ENCODE peak calls at places on chromosomes 11 and 22, in eight cellular contexts. One of them, this sample, is unnamed.

GRCh38 chr11:13884159-13884799 is 78.2 kb upstream of the SPON1 start:
- ATAC-seq in upper lobe of left lung: no peak
- ATAC-seq in HepG2: no peak
- ATAC-seq in K562: peak
- ATAC-seq in GM12878: no peak
- ATAC-seq in Panc1: no peak
- ATAC-seq in HCT116: peak
- ATAC-seq in GM23338: no peak
- ATAC-seq in this sample: no peak

GRCh38 chr11:8332196-8332595 is 68.5 kb upstream of the LMO1 start:
- ATAC-seq in HepG2: no peak
- ATAC-seq in K562: no peak
- ATAC-seq in GM23338: no peak
- ATAC-seq in Panc1: no peak
- ATAC-seq in GM12878: no peak
- ATAC-seq in HCT116: no peak
- ATAC-seq in upper lobe of left lung: peak
- ATAC-seq in this sample: no peak

GRCh38 chr11:10488581-10489443 is 33.7 kb downstream of the AMPD3 start:
- ATAC-seq in Panc1: no peak
- ATAC-seq in HCT116: peak
- ATAC-seq in upper lobe of left lung: no peak
- ATAC-seq in GM12878: peak
- ATAC-seq in K562: no peak
- ATAC-seq in HepG2: no peak
- ATAC-seq in GM23338: no peak
- ATAC-seq in this sample: no peak

GRCh38 chr11:32511926-32512325 is 71.7 kb upstream of the EIF3M start:
- ATAC-seq in GM23338: no peak
- ATAC-seq in HCT116: no peak
- ATAC-seq in Panc1: peak
- ATAC-seq in GM12878: no peak
- ATAC-seq in upper lobe of left lung: no peak
- ATAC-seq in K562: no peak
- ATAC-seq in HepG2: no peak
- ATAC-seq in this sample: no peak

GRCh38 chr22:47175151-47175760 is 412.8 kb downstream of the TBC1D22A start:
- ATAC-seq in GM12878: no peak
- ATAC-seq in upper lobe of left lung: peak
- ATAC-seq in Panc1: no peak
- ATAC-seq in K562: no peak
- ATAC-seq in HepG2: no peak
- ATAC-seq in GM23338: no peak
- ATAC-seq in HCT116: no peak
- ATAC-seq in this sample: peak

GRCh38 chr11:1931791-1932480 is 12.4 kb downstream of the TNNT3 start:
- ATAC-seq in upper lobe of left lung: no peak
- ATAC-seq in Panc1: no peak
- ATAC-seq in GM23338: no peak
- ATAC-seq in HCT116: no peak
- ATAC-seq in K562: no peak
- ATAC-seq in HepG2: no peak
- ATAC-seq in GM12878: no peak
- ATAC-seq in this sample: no peak

GRCh38 chr11:68380786-68381622 is 68.6 kb downstream of the LRP5 start:
- ATAC-seq in upper lobe of left lung: no peak
- ATAC-seq in K562: no peak
- ATAC-seq in HCT116: no peak
- ATAC-seq in HepG2: peak
- ATAC-seq in GM23338: no peak
- ATAC-seq in Panc1: peak
- ATAC-seq in GM12878: peak
- ATAC-seq in this sample: peak

GRCh38 chr22:27308513-27308912 is 493.0 kb downstream of the MN1 start:
- ATAC-seq in GM12878: no peak
- ATAC-seq in HepG2: no peak
- ATAC-seq in K562: no peak
- ATAC-seq in Panc1: no peak
- ATAC-seq in upper lobe of left lung: no peak
- ATAC-seq in HCT116: no peak
- ATAC-seq in GM23338: no peak
- ATAC-seq in this sample: no peak

GRCh38 chr11:70378506-70379134 is 19.7 kb upstream of the CTTN start:
- ATAC-seq in HepG2: peak
- ATAC-seq in Panc1: peak
- ATAC-seq in HCT116: peak
- ATAC-seq in upper lobe of left lung: no peak
- ATAC-seq in GM23338: peak
- ATAC-seq in K562: peak
- ATAC-seq in GM12878: no peak
- ATAC-seq in this sample: no peak

GRCh38 chr11:61009392-61010275 is 38.2 kb downstream of the CD6 start:
- ATAC-seq in Panc1: no peak
- ATAC-seq in K562: no peak
- ATAC-seq in upper lobe of left lung: no peak
- ATAC-seq in GM12878: no peak
- ATAC-seq in GM23338: no peak
- ATAC-seq in HCT116: no peak
- ATAC-seq in HepG2: peak
- ATAC-seq in this sample: no peak

GRCh38 chr22:27139935-27140493 is 482.6 kb downstream of the MIAT start:
- ATAC-seq in HepG2: no peak
- ATAC-seq in HCT116: no peak
- ATAC-seq in GM23338: no peak
- ATAC-seq in Panc1: no peak
- ATAC-seq in GM12878: no peak
- ATAC-seq in upper lobe of left lung: no peak
- ATAC-seq in K562: no peak
- ATAC-seq in this sample: peak

GRCh38 chr11:44853674-44854073 is 97.0 kb downstream of the TP53I11 start:
- ATAC-seq in HCT116: no peak
- ATAC-seq in Panc1: no peak
- ATAC-seq in GM12878: no peak
- ATAC-seq in HepG2: no peak
- ATAC-seq in GM23338: no peak
- ATAC-seq in upper lobe of left lung: no peak
- ATAC-seq in K562: no peak
- ATAC-seq in this sample: no peak

GRCh38 chr11:71914617-71915189 is 13.7 kb downstream of the XNDC1N start:
- ATAC-seq in HepG2: no peak
- ATAC-seq in GM23338: no peak
- ATAC-seq in HCT116: no peak
- ATAC-seq in GM12878: no peak
- ATAC-seq in K562: no peak
- ATAC-seq in upper lobe of left lung: no peak
- ATAC-seq in Panc1: no peak
- ATAC-seq in this sample: no peak

GRCh38 chr22:39634530-39635399 is 64.2 kb downstream of the CACNA1I start:
- ATAC-seq in GM23338: no peak
- ATAC-seq in HepG2: no peak
- ATAC-seq in K562: peak
- ATAC-seq in GM12878: no peak
- ATAC-seq in Panc1: peak
- ATAC-seq in HCT116: peak
- ATAC-seq in upper lobe of left lung: no peak
- ATAC-seq in this sample: no peak

GRCh38 chr11:110951609-110952008 is 239.4 kb upstream of the ARHGAP20 start:
- ATAC-seq in HepG2: no peak
- ATAC-seq in GM12878: peak
- ATAC-seq in K562: no peak
- ATAC-seq in GM23338: no peak
- ATAC-seq in upper lobe of left lung: no peak
- ATAC-seq in Panc1: no peak
- ATAC-seq in HCT116: no peak
- ATAC-seq in this sample: peak

GRCh38 chr11:34890812-34891211 is 25.4 kb downstream of the APIP start:
- ATAC-seq in GM23338: no peak
- ATAC-seq in HCT116: peak
- ATAC-seq in upper lobe of left lung: peak
- ATAC-seq in GM12878: peak
- ATAC-seq in K562: peak
- ATAC-seq in Panc1: peak
- ATAC-seq in HepG2: no peak
- ATAC-seq in this sample: no peak

GRCh38 chr11:96075532-96075959 is 151.6 kb upstream of the MTMR2 start:
- ATAC-seq in GM23338: no peak
- ATAC-seq in Panc1: no peak
- ATAC-seq in GM12878: peak
- ATAC-seq in HepG2: no peak
- ATAC-seq in upper lobe of left lung: no peak
- ATAC-seq in K562: no peak
- ATAC-seq in HCT116: no peak
- ATAC-seq in this sample: no peak

GRCh38 chr11:16881766-16882165 is 132.4 kb downstream of the PLEKHA7 start:
- ATAC-seq in Panc1: no peak
- ATAC-seq in K562: no peak
- ATAC-seq in GM23338: no peak
- ATAC-seq in upper lobe of left lung: no peak
- ATAC-seq in HepG2: no peak
- ATAC-seq in HCT116: no peak
- ATAC-seq in GM12878: peak
- ATAC-seq in this sample: no peak

GRCh38 chr11:79160786-79161403 is 279.9 kb downstream of the TENM4 start:
- ATAC-seq in HepG2: no peak
- ATAC-seq in GM23338: no peak
- ATAC-seq in upper lobe of left lung: no peak
- ATAC-seq in K562: no peak
- ATAC-seq in GM12878: peak
- ATAC-seq in HCT116: peak
- ATAC-seq in Panc1: no peak
- ATAC-seq in this sample: no peak
- TF ChIP-seq POLR2AphosphoS5 in HepG2: no peak
- TF ChIP-seq POLR2AphosphoS5 in GM23338: no peak
- TF ChIP-seq POLR2AphosphoS5 in upper lobe of left lung: no peak
- TF ChIP-seq POLR2AphosphoS5 in K562: no peak
- TF ChIP-seq POLR2AphosphoS5 in GM12878: no peak
- TF ChIP-seq POLR2AphosphoS5 in HCT116: no peak
- TF ChIP-seq POLR2AphosphoS5 in Panc1: no peak
- TF ChIP-seq POLR2AphosphoS5 in this sample: no peak

GRCh38 chr11:134153147-134153905 is 70.4 kb downstream of the NCAPD3 start:
- ATAC-seq in GM23338: no peak
- ATAC-seq in K562: no peak
- ATAC-seq in upper lobe of left lung: no peak
- ATAC-seq in Panc1: peak
- ATAC-seq in GM12878: no peak
- ATAC-seq in HepG2: no peak
- ATAC-seq in HCT116: no peak
- ATAC-seq in this sample: no peak
- TF ChIP-seq POLR2AphosphoS5 in GM23338: no peak
- TF ChIP-seq POLR2AphosphoS5 in K562: no peak
- TF ChIP-seq POLR2AphosphoS5 in upper lobe of left lung: no peak
- TF ChIP-seq POLR2AphosphoS5 in Panc1: no peak
- TF ChIP-seq POLR2AphosphoS5 in GM12878: no peak
- TF ChIP-seq POLR2AphosphoS5 in HepG2: no peak
- TF ChIP-seq POLR2AphosphoS5 in HCT116: no peak
- TF ChIP-seq POLR2AphosphoS5 in this sample: no peak

GRCh38 chr11:114060402-114061052 is 1.0 kb downstream of the ZBTB16 start:
- ATAC-seq in HepG2: peak
- ATAC-seq in GM23338: peak
- ATAC-seq in HCT116: no peak
- ATAC-seq in Panc1: peak
- ATAC-seq in upper lobe of left lung: peak
- ATAC-seq in K562: peak
- ATAC-seq in GM12878: no peak
- ATAC-seq in this sample: no peak
- TF ChIP-seq POLR2AphosphoS5 in HepG2: no peak
- TF ChIP-seq POLR2AphosphoS5 in GM23338: no peak
- TF ChIP-seq POLR2AphosphoS5 in HCT116: no peak
- TF ChIP-seq POLR2AphosphoS5 in Panc1: no peak
- TF ChIP-seq POLR2AphosphoS5 in upper lobe of left lung: peak
- TF ChIP-seq POLR2AphosphoS5 in K562: no peak
- TF ChIP-seq POLR2AphosphoS5 in GM12878: no peak
- TF ChIP-seq POLR2AphosphoS5 in this sample: peak

GRCh38 chr11:2963112-2963754 is 28.9 kb downstream of the NAP1L4 start:
- ATAC-seq in upper lobe of left lung: no peak
- ATAC-seq in GM12878: no peak
- ATAC-seq in HepG2: peak
- ATAC-seq in Panc1: no peak
- ATAC-seq in HCT116: no peak
- ATAC-seq in GM23338: no peak
- ATAC-seq in K562: no peak
- ATAC-seq in this sample: no peak

GRCh38 chr11:2974272-2974671 is 17.9 kb downstream of the NAP1L4 start:
- ATAC-seq in GM12878: no peak
- ATAC-seq in Panc1: no peak
- ATAC-seq in upper lobe of left lung: no peak
- ATAC-seq in K562: no peak
- ATAC-seq in HCT116: no peak
- ATAC-seq in HepG2: no peak
- ATAC-seq in GM23338: no peak
- ATAC-seq in this sample: no peak

GRCh38 chr11:2964782-2965181 is 27.3 kb downstream of the NAP1L4 start:
- ATAC-seq in upper lobe of left lung: no peak
- ATAC-seq in K562: no peak
- ATAC-seq in GM12878: no peak
- ATAC-seq in Panc1: no peak
- ATAC-seq in HCT116: no peak
- ATAC-seq in GM23338: no peak
- ATAC-seq in HepG2: no peak
- ATAC-seq in this sample: no peak

GRCh38 chr11:2968501-2968900 is 23.6 kb downstream of the NAP1L4 start:
- ATAC-seq in HepG2: no peak
- ATAC-seq in upper lobe of left lung: no peak
- ATAC-seq in GM12878: no peak
- ATAC-seq in Panc1: no peak
- ATAC-seq in HCT116: no peak
- ATAC-seq in K562: no peak
- ATAC-seq in GM23338: no peak
- ATAC-seq in this sample: no peak
- TF ChIP-seq POLR2AphosphoS5 in HepG2: no peak
- TF ChIP-seq POLR2AphosphoS5 in upper lobe of left lung: no peak
- TF ChIP-seq POLR2AphosphoS5 in GM12878: no peak
- TF ChIP-seq POLR2AphosphoS5 in Panc1: no peak
- TF ChIP-seq POLR2AphosphoS5 in HCT116: no peak
- TF ChIP-seq POLR2AphosphoS5 in K562: no peak
- TF ChIP-seq POLR2AphosphoS5 in GM23338: no peak
- TF ChIP-seq POLR2AphosphoS5 in this sample: no peak

DNA sequence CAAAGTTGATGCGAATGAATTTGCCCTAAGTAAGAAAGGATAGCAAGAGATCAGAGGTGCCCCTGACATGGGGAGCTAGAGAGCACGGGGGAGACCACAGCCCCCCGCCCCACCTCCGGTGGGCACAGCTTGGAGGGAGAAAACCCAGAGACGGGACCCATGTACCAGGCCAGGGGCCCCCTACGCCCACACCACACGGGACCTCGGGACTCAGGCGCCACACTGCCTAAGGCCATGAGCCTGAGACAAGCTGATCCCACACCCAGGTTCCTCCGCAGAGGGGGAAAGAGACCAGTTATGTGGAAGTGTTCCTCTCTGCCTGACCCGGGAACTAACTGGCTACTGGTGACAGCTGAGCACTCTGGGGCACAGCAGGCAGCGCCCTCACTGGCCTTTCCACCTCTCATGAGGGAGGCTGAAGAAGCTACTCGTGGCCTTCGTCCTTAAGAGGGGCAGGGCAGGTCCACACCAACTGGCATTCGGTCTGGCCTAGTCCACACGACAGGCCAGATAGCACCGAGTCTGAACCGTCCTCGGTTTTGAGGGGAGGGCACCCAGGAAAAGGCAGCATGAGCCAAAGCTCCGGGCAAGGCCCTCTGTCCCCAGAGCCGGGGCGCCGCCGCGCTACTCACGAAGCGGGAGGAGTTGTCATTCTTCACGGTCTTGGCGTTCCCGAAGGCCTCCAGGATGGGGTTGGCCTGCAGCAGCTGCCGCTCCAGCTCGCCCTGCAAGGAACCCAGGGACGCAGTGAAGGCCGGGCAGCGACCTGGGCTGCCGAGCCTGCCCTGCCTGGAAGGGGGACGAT is 65.8 kb downstream of the MYH9 start:
- ATAC-seq in GM12878: no peak
- ATAC-seq in K562: no peak
- ATAC-seq in Panc1: no peak
- ATAC-seq in HepG2: no peak
- ATAC-seq in HCT116: no peak
- ATAC-seq in upper lobe of left lung: no peak
- ATAC-seq in GM23338: no peak
- ATAC-seq in this sample: no peak
- TF ChIP-seq POLR2AphosphoS5 in GM12878: no peak
- TF ChIP-seq POLR2AphosphoS5 in K562: no peak
- TF ChIP-seq POLR2AphosphoS5 in Panc1: no peak
- TF ChIP-seq POLR2AphosphoS5 in HepG2: no peak
- TF ChIP-seq POLR2AphosphoS5 in HCT116: no peak
- TF ChIP-seq POLR2AphosphoS5 in upper lobe of left lung: peak
- TF ChIP-seq POLR2AphosphoS5 in GM23338: no peak
- TF ChIP-seq POLR2AphosphoS5 in this sample: peak